ENCODE peak calls at places on chromosome 7, in seven cellular contexts. One of them, this sample, is unnamed.

GRCh38 chr7:110058401-110058800 is 1032.5 kb upstream of the LRRN3 start:
- DNase-seq in lower lobe of right lung: no peak
- DNase-seq in neural progenitor cell: no peak
- DNase-seq in fibroblast of pulmonary artery: no peak
- DNase-seq in RWPE2: no peak
- DNase-seq in tibial nerve: no peak
- DNase-seq in endothelial cell: no peak
- DNase-seq in this sample: no peak

GRCh38 chr7:44187636-44188416 is 1.4 kb downstream of the GCK start:
- DNase-seq in lower lobe of right lung: no peak
- DNase-seq in neural progenitor cell: no peak
- DNase-seq in fibroblast of pulmonary artery: no peak
- DNase-seq in RWPE2: no peak
- DNase-seq in tibial nerve: no peak
- DNase-seq in endothelial cell: no peak
- DNase-seq in this sample: no peak

GRCh38 chr7:117218700-117219099 is 104.2 kb downstream of the WNT2 start:
- DNase-seq in lower lobe of right lung: no peak
- DNase-seq in neural progenitor cell: no peak
- DNase-seq in fibroblast of pulmonary artery: no peak
- DNase-seq in RWPE2: no peak
- DNase-seq in tibial nerve: no peak
- DNase-seq in endothelial cell: no peak
- DNase-seq in this sample: no peak

GRCh38 chr7:443279-443833 is 76.3 kb downstream of the PDGFA start:
- DNase-seq in lower lobe of right lung: no peak
- DNase-seq in neural progenitor cell: no peak
- DNase-seq in fibroblast of pulmonary artery: no peak
- DNase-seq in RWPE2: no peak
- DNase-seq in tibial nerve: no peak
- DNase-seq in endothelial cell: no peak
- DNase-seq in this sample: no peak

GRCh38 chr7:31688347-31688746 is 1.3 kb downstream of the PPP1R17 start:
- DNase-seq in lower lobe of right lung: no peak
- DNase-seq in neural progenitor cell: no peak
- DNase-seq in fibroblast of pulmonary artery: no peak
- DNase-seq in RWPE2: no peak
- DNase-seq in tibial nerve: no peak
- DNase-seq in endothelial cell: no peak
- DNase-seq in this sample: no peak

GRCh38 chr7:128168667-128169210 is 72.3 kb upstream of the LEP start:
- DNase-seq in lower lobe of right lung: no peak
- DNase-seq in neural progenitor cell: peak; percentile 92
- DNase-seq in fibroblast of pulmonary artery: peak; percentile 15
- DNase-seq in RWPE2: no peak
- DNase-seq in tibial nerve: no peak
- DNase-seq in endothelial cell: peak; percentile 74
- DNase-seq in this sample: no peak

GRCh38 chr7:129368389-129368986 is 65.7 kb upstream of the STRIP2 start:
- DNase-seq in lower lobe of right lung: no peak
- DNase-seq in neural progenitor cell: no peak
- DNase-seq in fibroblast of pulmonary artery: no peak
- DNase-seq in RWPE2: no peak
- DNase-seq in tibial nerve: no peak
- DNase-seq in endothelial cell: peak; percentile 4
- DNase-seq in this sample: no peak

GRCh38 chr7:40230086-40230485 is 95.3 kb downstream of the SUGCT start:
- DNase-seq in lower lobe of right lung: no peak
- DNase-seq in neural progenitor cell: no peak
- DNase-seq in fibroblast of pulmonary artery: peak; percentile 89
- DNase-seq in RWPE2: no peak
- DNase-seq in tibial nerve: no peak
- DNase-seq in endothelial cell: no peak
- DNase-seq in this sample: no peak

GRCh38 chr7:140005754-140006503 is 56.8 kb downstream of the PARP12 start:
- DNase-seq in lower lobe of right lung: no peak
- DNase-seq in neural progenitor cell: peak; percentile 68
- DNase-seq in fibroblast of pulmonary artery: peak; percentile 56
- DNase-seq in RWPE2: no peak
- DNase-seq in tibial nerve: no peak
- DNase-seq in endothelial cell: peak; percentile 77
- DNase-seq in this sample: peak; percentile 64

GRCh38 chr7:143434660-143435059 is 8.6 kb upstream of the TAS2R60 start:
- DNase-seq in lower lobe of right lung: no peak
- DNase-seq in neural progenitor cell: no peak
- DNase-seq in fibroblast of pulmonary artery: peak; percentile 64
- DNase-seq in RWPE2: no peak
- DNase-seq in tibial nerve: peak; percentile 35
- DNase-seq in endothelial cell: no peak
- DNase-seq in this sample: no peak

GRCh38 chr7:28112883-28113540 is 67.6 kb downstream of the JAZF1 start:
- DNase-seq in lower lobe of right lung: no peak
- DNase-seq in neural progenitor cell: no peak
- DNase-seq in fibroblast of pulmonary artery: peak; percentile 71
- DNase-seq in RWPE2: no peak
- DNase-seq in tibial nerve: peak; percentile 69
- DNase-seq in endothelial cell: no peak
- DNase-seq in this sample: no peak

GRCh38 chr7:102205915-102206314 is 80.8 kb upstream of the SH2B2 start:
- DNase-seq in lower lobe of right lung: no peak
- DNase-seq in neural progenitor cell: no peak
- DNase-seq in fibroblast of pulmonary artery: no peak
- DNase-seq in RWPE2: no peak
- DNase-seq in tibial nerve: no peak
- DNase-seq in endothelial cell: no peak
- DNase-seq in this sample: no peak

GRCh38 chr7:142878315-142878714 is 7.2 kb downstream of the TRPV6 start:
- DNase-seq in lower lobe of right lung: no peak
- DNase-seq in neural progenitor cell: no peak
- DNase-seq in fibroblast of pulmonary artery: no peak
- DNase-seq in RWPE2: no peak
- DNase-seq in tibial nerve: no peak
- DNase-seq in endothelial cell: no peak
- DNase-seq in this sample: no peak

GRCh38 chr7:121544726-121545125 is 148.6 kb upstream of the FAM3C start:
- DNase-seq in lower lobe of right lung: no peak
- DNase-seq in neural progenitor cell: no peak
- DNase-seq in fibroblast of pulmonary artery: peak; percentile 96
- DNase-seq in RWPE2: no peak
- DNase-seq in tibial nerve: no peak
- DNase-seq in endothelial cell: no peak
- DNase-seq in this sample: no peak

DNA sequence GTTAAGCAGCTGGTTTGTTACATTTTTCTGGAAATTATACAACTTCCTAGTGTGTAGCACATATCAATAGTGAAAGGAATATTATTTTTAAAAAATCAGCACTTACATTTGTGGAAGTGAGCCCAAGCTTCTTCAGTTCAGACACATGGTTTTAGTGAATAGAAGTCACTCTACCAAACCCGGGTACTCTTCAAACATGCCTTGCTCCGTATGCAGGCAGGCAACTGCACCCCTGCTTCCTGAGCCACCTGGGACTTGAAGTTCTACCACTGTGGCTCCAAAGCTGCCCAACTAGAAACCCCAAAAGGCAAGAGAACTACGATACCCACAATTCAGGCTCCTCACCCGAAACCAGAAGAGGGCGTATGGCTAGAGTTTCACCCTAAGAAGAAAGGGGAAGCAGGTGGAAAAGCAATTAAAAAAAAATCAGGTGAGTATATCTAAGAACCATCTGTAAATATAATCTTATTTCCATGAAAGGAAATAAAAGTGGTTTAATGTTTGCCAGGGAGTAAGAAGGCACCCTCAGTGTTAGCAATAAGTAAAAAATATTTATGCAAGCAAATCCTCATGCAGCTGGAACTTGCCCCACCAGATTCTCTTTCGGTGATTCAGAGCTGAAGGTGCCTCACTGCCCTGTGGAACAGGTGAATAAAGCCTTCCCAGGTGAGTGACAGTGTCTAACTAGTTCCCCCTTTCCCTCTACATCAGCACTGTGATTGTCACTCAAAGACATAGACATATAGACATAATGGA is at the start of gene MACC1:
- DNase-seq in lower lobe of right lung: peak; percentile 82
- DNase-seq in neural progenitor cell: peak; percentile 71
- DNase-seq in fibroblast of pulmonary artery: no peak
- DNase-seq in RWPE2: peak; percentile 59
- DNase-seq in tibial nerve: no peak
- DNase-seq in endothelial cell: no peak
- DNase-seq in this sample: no peak
- TF ChIP-seq CTCF in lower lobe of right lung: peak; percentile 38
- TF ChIP-seq CTCF in neural progenitor cell: peak; percentile 60
- TF ChIP-seq CTCF in fibroblast of pulmonary artery: no peak
- TF ChIP-seq CTCF in RWPE2: peak; percentile 57
- TF ChIP-seq CTCF in tibial nerve: peak; percentile 21
- TF ChIP-seq CTCF in endothelial cell: no peak
- TF ChIP-seq CTCF in this sample: no peak

GRCh38 chr7:34158754-34159153 is 253.4 kb downstream of the BMPER start:
- DNase-seq in lower lobe of right lung: no peak
- DNase-seq in neural progenitor cell: peak; percentile 28
- DNase-seq in fibroblast of pulmonary artery: peak; percentile 29
- DNase-seq in RWPE2: no peak
- DNase-seq in tibial nerve: no peak
- DNase-seq in endothelial cell: no peak
- DNase-seq in this sample: no peak
- TF ChIP-seq CTCF in lower lobe of right lung: no peak
- TF ChIP-seq CTCF in neural progenitor cell: peak; percentile 32
- TF ChIP-seq CTCF in fibroblast of pulmonary artery: peak; percentile 16
- TF ChIP-seq CTCF in RWPE2: peak; percentile 17
- TF ChIP-seq CTCF in tibial nerve: no peak
- TF ChIP-seq CTCF in endothelial cell: no peak
- TF ChIP-seq CTCF in this sample: peak; percentile 29

GRCh38 chr7:74707216-74707615 is 49.7 kb downstream of the GTF2I start:
- DNase-seq in lower lobe of right lung: no peak
- DNase-seq in neural progenitor cell: no peak
- DNase-seq in fibroblast of pulmonary artery: no peak
- DNase-seq in RWPE2: no peak
- DNase-seq in tibial nerve: no peak
- DNase-seq in endothelial cell: no peak
- DNase-seq in this sample: peak; percentile 49

GRCh38 chr7:74713567-74713966 is 56.0 kb downstream of the GTF2I start:
- DNase-seq in lower lobe of right lung: no peak
- DNase-seq in neural progenitor cell: no peak
- DNase-seq in fibroblast of pulmonary artery: no peak
- DNase-seq in RWPE2: no peak
- DNase-seq in tibial nerve: no peak
- DNase-seq in endothelial cell: no peak
- DNase-seq in this sample: no peak

GRCh38 chr7:74708569-74709275 is 51.2 kb downstream of the GTF2I start:
- DNase-seq in lower lobe of right lung: no peak
- DNase-seq in neural progenitor cell: no peak
- DNase-seq in fibroblast of pulmonary artery: peak; percentile 13
- DNase-seq in RWPE2: no peak
- DNase-seq in tibial nerve: no peak
- DNase-seq in endothelial cell: no peak
- DNase-seq in this sample: no peak

DNA sequence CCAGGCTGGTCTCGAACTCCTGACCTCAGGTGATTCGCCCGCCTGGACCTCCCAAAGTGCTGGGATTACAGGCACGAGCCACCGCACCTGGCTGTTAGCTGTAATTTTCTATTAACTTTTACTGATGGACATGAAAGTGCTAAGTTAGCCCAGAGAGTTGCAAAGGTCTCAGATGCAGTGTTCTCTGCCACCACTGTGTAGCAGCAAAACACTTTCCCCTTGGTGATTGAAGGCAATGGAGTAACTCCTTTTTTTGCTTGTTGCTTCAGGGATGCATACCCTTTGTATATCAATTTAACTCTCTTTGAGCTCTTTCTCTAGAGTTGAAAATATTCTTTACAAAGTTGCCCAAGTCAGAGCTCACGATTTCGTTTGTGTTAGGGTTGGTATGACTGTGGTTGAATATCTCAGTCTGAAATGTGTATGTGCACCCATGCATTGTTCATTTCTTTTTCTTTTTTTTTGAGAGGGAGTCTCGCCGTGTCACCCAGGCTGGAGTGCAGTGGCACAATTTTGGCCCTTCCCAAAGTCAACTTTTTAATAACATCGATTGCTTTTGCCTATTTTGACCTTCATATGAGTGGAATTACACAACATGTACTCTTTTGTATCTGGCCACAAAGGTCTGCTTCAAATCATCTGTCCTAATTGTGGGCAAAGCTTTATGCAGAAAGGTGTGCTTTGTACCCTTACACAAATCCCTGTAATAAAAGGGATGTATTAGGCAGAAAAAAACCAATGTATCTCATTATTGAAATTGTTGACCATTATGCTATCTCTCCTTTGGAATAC is 52.6 kb downstream of the GTF2I start:
- DNase-seq in lower lobe of right lung: no peak
- DNase-seq in neural progenitor cell: no peak
- DNase-seq in fibroblast of pulmonary artery: no peak
- DNase-seq in RWPE2: no peak
- DNase-seq in tibial nerve: no peak
- DNase-seq in endothelial cell: no peak
- DNase-seq in this sample: no peak
- TF ChIP-seq CTCF in lower lobe of right lung: no peak
- TF ChIP-seq CTCF in neural progenitor cell: peak; percentile 7
- TF ChIP-seq CTCF in fibroblast of pulmonary artery: no peak
- TF ChIP-seq CTCF in RWPE2: peak; percentile 31
- TF ChIP-seq CTCF in tibial nerve: no peak
- TF ChIP-seq CTCF in endothelial cell: no peak
- TF ChIP-seq CTCF in this sample: peak; percentile 47

GRCh38 chr7:113010377-113010776 is 76.2 kb downstream of the GPR85 start:
- DNase-seq in lower lobe of right lung: no peak
- DNase-seq in neural progenitor cell: no peak
- DNase-seq in fibroblast of pulmonary artery: no peak
- DNase-seq in RWPE2: no peak
- DNase-seq in tibial nerve: no peak
- DNase-seq in endothelial cell: no peak
- DNase-seq in this sample: no peak

GRCh38 chr7:113013761-113014449 is 72.7 kb downstream of the GPR85 start:
- DNase-seq in lower lobe of right lung: no peak
- DNase-seq in neural progenitor cell: no peak
- DNase-seq in fibroblast of pulmonary artery: no peak
- DNase-seq in RWPE2: no peak
- DNase-seq in tibial nerve: no peak
- DNase-seq in endothelial cell: no peak
- DNase-seq in this sample: peak; percentile 57

DNA sequence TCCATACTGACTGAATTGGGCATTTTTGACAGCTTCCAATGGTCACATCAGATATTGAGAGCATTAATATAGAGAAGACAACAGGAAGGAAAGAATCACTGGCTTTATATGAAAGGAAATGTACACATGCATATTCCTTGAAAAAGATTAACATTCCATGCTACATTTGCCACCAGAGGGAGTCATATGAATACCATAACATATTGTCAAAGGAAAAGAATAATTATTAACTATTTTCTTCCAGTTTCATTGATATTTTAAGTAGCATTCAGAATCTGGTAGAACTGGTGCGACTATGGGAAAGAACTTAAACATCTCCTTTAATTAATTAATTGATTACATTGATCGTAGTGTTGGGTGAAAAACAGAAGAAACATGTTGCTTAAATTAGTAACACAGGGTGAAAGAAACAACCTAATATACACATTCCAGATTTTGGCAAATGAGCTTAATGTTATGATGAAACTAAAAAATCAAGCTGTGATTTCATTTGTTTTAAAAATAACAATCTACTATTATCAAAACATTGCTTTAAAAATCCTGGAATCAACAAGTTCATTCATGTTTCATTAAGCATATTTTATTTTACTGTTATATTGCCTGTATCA is 71.5 kb downstream of the GPR85 start:
- DNase-seq in lower lobe of right lung: no peak
- DNase-seq in neural progenitor cell: no peak
- DNase-seq in fibroblast of pulmonary artery: peak; percentile 63
- DNase-seq in RWPE2: no peak
- DNase-seq in tibial nerve: no peak
- DNase-seq in endothelial cell: no peak
- DNase-seq in this sample: no peak
- TF ChIP-seq CTCF in lower lobe of right lung: peak; percentile 52
- TF ChIP-seq CTCF in neural progenitor cell: peak; percentile 47
- TF ChIP-seq CTCF in fibroblast of pulmonary artery: peak; percentile 60
- TF ChIP-seq CTCF in RWPE2: peak; percentile 66
- TF ChIP-seq CTCF in tibial nerve: no peak
- TF ChIP-seq CTCF in endothelial cell: peak; percentile 48
- TF ChIP-seq CTCF in this sample: peak; percentile 87

This sample was measured in chondrocyte.